ENCODE peak calls at places on chromosomes 6 and 20, in four cellular contexts. H is HCT116, C is K562, G is SK-N-SH. B is an unnamed sample.
A peak's percentile ranks its signal among the peaks of the same experiment; 100 is the strongest.

GRCh38 chr20:21710863-21711431 is 5.5 kb downstream of the PAX1 start:
- DNase-seq in H (no peak), C (no peak), G (no peak), B (no peak)

GRCh38 chr6:160088069-160088773 is 33.4 kb upstream of the SLC22A1 start:
- DNase-seq in H (peak; percentile 4), C (peak; percentile 43), G (peak; percentile 75), B (peak; percentile 33)

GRCh38 chr20:45404438-45404837 is 3.7 kb upstream of the DBNDD2 start:
- DNase-seq in H (no peak), C (no peak), G (no peak), B (no peak)

GRCh38 chr6:83429857-83430605 is 820 bp downstream of the ME1 start:
- DNase-seq in H (peak; percentile 46), C (no peak), G (peak; percentile 50), B (no peak)

GRCh38 chr6:72776456-72776855 is 154.6 kb downstream of the KCNQ5 start:
- DNase-seq in H (no peak), C (no peak), G (no peak), B (no peak)

GRCh38 chr6:146775227-146775626 is 176.5 kb downstream of the ADGB start:
- DNase-seq in H (no peak), C (no peak), G (no peak), B (no peak)

GRCh38 chr6:3306848-3307247 is 48.1 kb downstream of the PSMG4 start:
- DNase-seq in H (no peak), C (no peak), G (peak; percentile 51), B (no peak)

GRCh38 chr20:44651507-44652373 is at the start of gene ADA:
- DNase-seq in H (no peak), C (peak; percentile 86), G (peak; percentile 94), B (peak; percentile 47)

GRCh38 chr6:111982681-111983080 is 71.2 kb upstream of the CCN6 start:
- DNase-seq in H (no peak), C (no peak), G (no peak), B (no peak)

GRCh38 chr6:111981441-111981840 is 72.5 kb upstream of the CCN6 start:
- DNase-seq in H (no peak), C (no peak), G (no peak), B (no peak)

GRCh38 chr6:111984516-111985201 is 69.2 kb upstream of the CCN6 start:
- DNase-seq in H (no peak), C (no peak), G (no peak), B (no peak)

GRCh38 chr6:111984081-111984480 is 69.8 kb upstream of the CCN6 start:
- DNase-seq in H (no peak), C (no peak), G (no peak), B (no peak)

GRCh38 chr6:111983197-111983596 is 70.7 kb upstream of the CCN6 start:
- DNase-seq in H (no peak), C (no peak), G (no peak), B (no peak)
- TF ChIP-seq ELF1 in H (no peak), C (no peak), G (no peak), B (no peak)

GRCh38 chr6:24228681-24229255 is 102.8 kb downstream of the NRSN1 start:
- DNase-seq in H (no peak), C (no peak), G (no peak), B (peak; percentile 69)
- TF ChIP-seq ELF1 in H (no peak), C (no peak), G (no peak), B (no peak)

DNA sequence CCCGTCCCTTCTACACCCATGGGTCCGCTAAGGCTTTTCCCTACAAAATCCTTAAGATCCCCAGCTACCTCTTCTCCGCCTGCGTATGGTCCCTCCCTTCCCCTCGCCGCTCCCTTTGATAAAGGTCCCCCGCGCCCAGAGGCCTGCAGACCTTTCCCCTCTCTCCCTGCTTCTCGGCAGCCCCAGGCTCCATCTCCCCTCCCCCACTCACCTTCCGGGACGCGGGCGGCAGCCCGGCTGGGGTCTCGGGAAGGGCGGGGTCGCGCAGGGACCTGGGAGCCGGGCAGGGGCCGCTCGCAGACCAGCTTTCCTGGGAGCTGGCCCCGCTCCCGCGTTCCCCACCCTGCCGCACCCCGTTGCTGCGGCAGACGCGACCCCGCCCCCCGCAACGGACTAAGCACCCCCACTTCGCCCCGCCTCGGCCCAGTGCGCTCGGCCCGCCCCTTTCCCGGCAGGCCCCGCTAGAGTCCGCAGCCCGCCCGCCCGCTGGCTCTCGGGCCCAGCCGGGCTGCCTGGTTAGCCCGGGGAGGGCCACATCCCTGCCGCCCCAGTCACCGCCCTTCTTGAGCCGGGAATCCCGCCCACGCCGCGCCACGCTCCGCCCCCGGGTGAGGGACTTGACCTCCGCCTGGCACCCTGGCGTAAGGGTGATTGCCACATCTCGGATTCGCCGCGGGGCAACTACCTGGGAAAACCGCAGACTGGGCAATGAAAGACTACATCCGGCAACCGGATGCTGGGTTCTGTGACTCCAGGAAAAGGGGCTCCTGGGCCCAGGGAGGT is at the start of gene FLOT1:
- DNase-seq in H (peak; percentile 94), C (peak; percentile 98), G (peak; percentile 97), B (peak; percentile 97)
- TF ChIP-seq ELF1 in H (no peak), C (peak; percentile 62), G (no peak), B (peak; percentile 62)

DNA sequence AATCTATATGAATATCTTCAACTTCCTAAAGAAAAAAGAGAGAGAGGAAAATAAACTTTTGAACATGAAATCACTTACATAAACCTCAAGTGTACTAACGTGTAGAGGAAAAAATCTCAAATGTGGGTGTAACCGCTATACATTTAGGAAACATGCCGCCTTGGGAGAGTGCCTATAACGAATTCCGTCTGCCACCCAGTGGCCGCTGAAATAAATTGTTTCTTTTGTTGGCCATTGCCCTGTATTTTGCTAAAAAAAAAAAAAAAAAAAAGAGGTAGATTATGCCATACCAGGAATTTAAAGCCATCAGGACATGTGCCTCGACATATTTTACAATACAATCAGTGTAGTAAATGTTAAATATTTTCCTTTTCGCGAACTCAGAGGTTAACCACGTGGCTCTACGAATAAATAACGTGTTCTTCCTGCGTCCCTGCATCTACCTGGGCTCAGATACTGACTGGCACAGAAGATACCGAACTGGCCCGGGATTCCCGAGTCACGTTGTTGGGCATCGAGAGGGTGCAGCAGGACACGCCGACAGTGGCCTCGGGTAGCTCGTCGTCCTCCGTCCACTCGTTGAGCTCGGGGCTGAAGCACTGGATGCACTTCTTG is 14.3 kb downstream of the KLHL31 start:
- DNase-seq in H (peak; percentile 72), C (peak; percentile 44), G (peak; percentile 54), B (peak; percentile 89)
- TF ChIP-seq ELF1 in H (no peak), C (no peak), G (no peak), B (no peak)

GRCh38 chr6:42374027-42374669 is 77.6 kb downstream of the TRERF1 start:
- DNase-seq in H (no peak), C (no peak), G (no peak), B (no peak)
- TF ChIP-seq ELF1 in H (no peak), C (no peak), G (no peak), B (no peak)

B was measured in HepG2.